ENCODE peak calls at places on chromosomes 16 and 17, in six cellular contexts. X is GM12878, W is K562, O is SK-N-SH, G is H1, S is HepG2. K is an unnamed sample.

GRCh38 chr16:22161999-22162657 is at the start of gene SDR42E2:
- DNase-seq in X (no peak), O (peak), W (peak), G (peak), S (no peak), K (no peak)

GRCh38 chr16:85473909-85474640 is 139.0 kb upstream of the GSE1 start:
- DNase-seq in O (peak), W (no peak), X (no peak), G (no peak), S (no peak), K (no peak)

GRCh38 chr16:86825631-86826030 is 247.3 kb downstream of the FOXL1 start:
- DNase-seq in X (no peak), O (no peak), G (no peak), W (no peak), S (no peak), K (no peak)

GRCh38 chr17:72166040-72166439 is 45.2 kb downstream of the SOX9 start:
- DNase-seq in W (no peak), X (no peak), S (peak), G (no peak), O (no peak), K (no peak)

GRCh38 chr16:88539261-88539651 is 30.9 kb upstream of the ZC3H18 start:
- DNase-seq in W (no peak), G (no peak), O (no peak), S (no peak), X (no peak), K (no peak)

GRCh38 chr17:57860414-57860999 is 10.7 kb upstream of the MRPS23 start:
- DNase-seq in W (no peak), S (no peak), X (no peak), O (peak), G (no peak), K (no peak)

GRCh38 chr17:57577751-57578607 is 167.1 kb downstream of the CCDC182 start:
- DNase-seq in G (no peak), O (peak), S (peak), X (no peak), W (no peak), K (peak)

GRCh38 chr17:79563237-79564013 is 47.4 kb downstream of the RBFOX3 start:
- DNase-seq in X (no peak), S (no peak), G (no peak), O (no peak), W (no peak), K (no peak)

GRCh38 chr16:86490859-86491642 is 19.3 kb upstream of the FOXF1 start:
- DNase-seq in X (no peak), G (no peak), W (no peak), S (no peak), O (no peak), K (no peak)

GRCh38 chr17:47735536-47736011 is 2.5 kb downstream of the TBX21 start:
- DNase-seq in S (no peak), O (peak), G (no peak), W (no peak), X (peak), K (no peak)

GRCh38 chr17:73308017-73308823 is 3.6 kb downstream of the CDC42EP4 start:
- DNase-seq in O (no peak), G (no peak), X (no peak), S (peak), W (peak), K (peak)

GRCh38 chr16:70576431-70577255 is 53.0 kb downstream of the SF3B3 start:
- DNase-seq in X (peak), S (peak), W (no peak), G (no peak), O (no peak), K (peak)

GRCh38 chr17:65102788-65103187 is 34.4 kb upstream of the RGS9 start:
- DNase-seq in W (no peak), S (no peak), G (no peak), O (no peak), X (no peak), K (no peak)

GRCh38 chr16:80058236-80058635 is 457.7 kb upstream of the MAF start:
- DNase-seq in G (no peak), X (no peak), O (no peak), S (no peak), W (no peak), K (no peak)

GRCh38 chr17:34318474-34318873 is 761 bp upstream of the CCL8 start:
- DNase-seq in X (no peak), O (no peak), G (no peak), W (peak), S (no peak), K (no peak)

GRCh38 chr16:23597003-23597756 is 1.1 kb upstream of the NDUFAB1 start:
- DNase-seq in O (peak), W (peak), G (peak), X (no peak), S (peak), K (peak)

GRCh38 chr17:81294512-81295030 is 536 bp downstream of the SLC38A10 start:
- DNase-seq in O (peak), X (no peak), G (no peak), W (peak), S (no peak), K (no peak)

GRCh38 chr16:4327782-4328579 is 12.1 kb downstream of the GLIS2 start:
- DNase-seq in G (no peak), S (peak), W (no peak), X (no peak), O (peak), K (peak)

GRCh38 chr17:36459601-36460000 is 26.9 kb upstream of the ZNHIT3 start:
- DNase-seq in S (no peak), G (no peak), X (no peak), W (no peak), O (no peak), K (no peak)

GRCh38 chr17:63358111-63358839 is 87.8 kb downstream of the CYB561 start:
- DNase-seq in W (no peak), S (no peak), X (no peak), G (no peak), O (peak), K (no peak)
- TF ChIP-seq GABPA in W (no peak), S (no peak), X (no peak), G (no peak), O (peak), K (no peak)

GRCh38 chr16:75603241-75603640 is 19.8 kb downstream of the ADAT1 start:
- DNase-seq in X (no peak), S (no peak), O (no peak), G (no peak), W (no peak), K (no peak)

GRCh38 chr16:75593825-75594820 is 27.9 kb downstream of the GABARAPL2 start:
- DNase-seq in W (peak), O (peak), G (peak), S (peak), X (no peak), K (peak)

GRCh38 chr16:75599452-75600277 is 23.4 kb downstream of the ADAT1 start:
- DNase-seq in S (no peak), G (no peak), X (no peak), W (no peak), O (no peak), K (no peak)
- TF ChIP-seq GABPA in S (no peak), G (no peak), X (no peak), W (no peak), O (no peak), K (no peak)

GRCh38 chr16:6096931-6097665 is 999.5 kb upstream of the EEF2KMT start:
- DNase-seq in X (no peak), G (no peak), O (no peak), W (no peak), S (no peak), K (no peak)
- TF ChIP-seq GABPA in X (no peak), G (no peak), O (no peak), W (no peak), S (no peak), K (no peak)

GRCh38 chr16:62034236-62035114 is 1.8 kb downstream of the CDH8 start:
- DNase-seq in G (no peak), W (no peak), X (no peak), O (no peak), S (no peak), K (no peak)
- TF ChIP-seq GABPA in G (no peak), W (no peak), X (no peak), O (no peak), S (no peak), K (no peak)

GRCh38 chr17:19021622-19022083 is 17.1 kb upstream of the FAM83G start:
- DNase-seq in X (no peak), G (no peak), O (no peak), S (no peak), W (peak), K (no peak)

GRCh38 chr17:19022128-19022527 is 17.6 kb upstream of the FAM83G start:
- DNase-seq in O (no peak), W (no peak), G (no peak), S (no peak), X (no peak), K (no peak)

GRCh38 chr17:19022747-19023146 is 18.2 kb upstream of the FAM83G start:
- DNase-seq in W (no peak), X (no peak), O (no peak), G (no peak), S (no peak), K (no peak)

GRCh38 chr17:19023209-19023999 is 18.8 kb upstream of the FAM83G start:
- DNase-seq in X (no peak), S (no peak), G (no peak), O (no peak), W (no peak), K (no peak)

DNA sequence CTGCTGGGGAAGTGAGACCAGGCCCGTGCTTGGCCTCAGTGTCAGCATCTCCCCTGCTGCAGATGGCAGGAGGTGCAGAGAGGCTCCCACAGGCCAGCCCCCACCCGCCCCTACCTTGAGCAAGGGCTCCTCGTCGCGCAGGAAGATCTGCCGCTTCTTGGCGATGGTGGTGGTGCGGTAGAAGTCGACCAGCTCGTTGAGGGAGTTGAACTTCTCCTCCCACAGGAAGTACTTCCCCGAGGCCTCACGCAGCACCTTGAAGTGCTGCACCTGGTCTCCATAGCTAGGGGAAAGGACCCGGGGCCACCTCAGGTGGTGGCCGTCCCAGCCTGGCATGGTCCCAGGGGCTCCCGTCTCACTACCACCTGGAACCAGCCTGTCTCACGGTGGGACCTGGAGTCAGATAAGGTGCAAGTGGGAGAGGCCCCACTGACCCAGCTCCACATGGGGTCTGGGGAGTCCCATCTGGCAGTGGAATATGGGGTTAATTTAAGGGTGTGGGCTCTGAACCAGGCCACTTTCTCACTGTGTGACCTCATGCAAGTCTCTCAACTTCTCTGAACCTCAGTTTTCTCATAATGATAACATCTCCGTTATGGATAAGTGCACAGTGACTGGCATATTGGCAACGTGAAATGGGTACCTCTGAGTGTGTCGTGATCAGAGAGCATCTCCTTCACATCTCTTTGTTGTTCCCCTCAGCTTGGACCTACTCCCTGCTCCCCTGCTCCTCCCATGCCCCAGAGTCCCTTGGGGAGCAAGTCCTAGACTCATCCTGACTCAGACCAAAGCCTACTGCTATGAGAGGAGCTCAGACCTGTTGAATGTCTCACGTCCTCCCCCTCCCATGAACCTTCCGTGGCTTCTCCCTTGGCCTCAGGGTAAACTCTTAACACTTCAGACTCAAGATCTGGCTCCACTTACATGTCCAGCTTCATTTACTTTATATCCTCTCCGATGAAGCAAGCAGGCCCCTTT is 19.8 kb upstream of the FAM83G start:
- DNase-seq in X (no peak), W (no peak), O (no peak), G (no peak), S (no peak), K (no peak)
- TF ChIP-seq GABPA in X (no peak), W (no peak), O (no peak), G (no peak), S (no peak), K (no peak)

K was measured in HL-60.